ENCODE peak calls at places on chromosomes 12 and 14, in four cellular contexts. One of them, this sample, is unnamed.

GRCh38 chr12:121611306-121611705 is 15.0 kb upstream of the ORAI1 start:
- DNase-seq in K562: peak
- DNase-seq in WTC11: peak
- DNase-seq in GM12878: no peak
- DNase-seq in this sample: no peak

GRCh38 chr12:126171936-126172559 is 1106.8 kb downstream of the AACS start:
- DNase-seq in K562: no peak
- DNase-seq in WTC11: no peak
- DNase-seq in GM12878: no peak
- DNase-seq in this sample: no peak

GRCh38 chr12:52389313-52390207 is 4.1 kb upstream of the KRT84 start:
- DNase-seq in K562: no peak
- DNase-seq in WTC11: no peak
- DNase-seq in GM12878: no peak
- DNase-seq in this sample: no peak

GRCh38 chr12:85299058-85299457 is 19.0 kb downstream of the ALX1 start:
- DNase-seq in K562: no peak
- DNase-seq in WTC11: no peak
- DNase-seq in GM12878: no peak
- DNase-seq in this sample: no peak

GRCh38 chr14:58805605-58806358 is 168.0 kb downstream of the DACT1 start:
- DNase-seq in K562: no peak
- DNase-seq in WTC11: no peak
- DNase-seq in GM12878: no peak
- DNase-seq in this sample: no peak

GRCh38 chr14:80211143-80212024 is at the start of gene DIO2:
- DNase-seq in K562: no peak
- DNase-seq in WTC11: no peak
- DNase-seq in GM12878: no peak
- DNase-seq in this sample: no peak

GRCh38 chr12:16524378-16524777 is 81.6 kb downstream of the LMO3 start:
- DNase-seq in K562: no peak
- DNase-seq in WTC11: no peak
- DNase-seq in GM12878: no peak
- DNase-seq in this sample: no peak

GRCh38 chr12:69497308-69498026 is 27.3 kb downstream of the FRS2 start:
- DNase-seq in K562: no peak
- DNase-seq in WTC11: no peak
- DNase-seq in GM12878: peak
- DNase-seq in this sample: no peak

GRCh38 chr12:86193931-86194330 is 62.3 kb downstream of the MGAT4C start:
- DNase-seq in K562: no peak
- DNase-seq in WTC11: no peak
- DNase-seq in GM12878: no peak
- DNase-seq in this sample: no peak

GRCh38 chr14:57833304-57833703 is 32.6 kb downstream of the SLC35F4 start:
- DNase-seq in K562: no peak
- DNase-seq in WTC11: no peak
- DNase-seq in GM12878: no peak
- DNase-seq in this sample: no peak

GRCh38 chr12:116969615-116970575 is 59.1 kb downstream of the FBXW8 start:
- DNase-seq in K562: no peak
- DNase-seq in WTC11: no peak
- DNase-seq in GM12878: no peak
- DNase-seq in this sample: no peak

GRCh38 chr12:1575799-1576401 is 18.5 kb downstream of the FBXL14 start:
- DNase-seq in K562: no peak
- DNase-seq in WTC11: no peak
- DNase-seq in GM12878: no peak
- DNase-seq in this sample: no peak

GRCh38 chr12:6560501-6561205 is 4.8 kb upstream of the IFFO1 start:
- DNase-seq in K562: no peak
- DNase-seq in WTC11: no peak
- DNase-seq in GM12878: no peak
- DNase-seq in this sample: no peak

GRCh38 chr12:101698782-101699347 is 1.4 kb downstream of the CHPT1 start:
- DNase-seq in K562: peak
- DNase-seq in WTC11: no peak
- DNase-seq in GM12878: no peak
- DNase-seq in this sample: no peak

GRCh38 chr14:89736866-89737265 is 217.7 kb downstream of the EFCAB11 start:
- DNase-seq in K562: no peak
- DNase-seq in WTC11: no peak
- DNase-seq in GM12878: no peak
- DNase-seq in this sample: no peak

GRCh38 chr12:116601524-116601923 is 42.3 kb downstream of the MAP1LC3B2 start:
- DNase-seq in K562: no peak
- DNase-seq in WTC11: no peak
- DNase-seq in GM12878: no peak
- DNase-seq in this sample: no peak

GRCh38 chr14:58177125-58177524 is 22.8 kb upstream of the ACTR10 start:
- DNase-seq in K562: no peak
- DNase-seq in WTC11: no peak
- DNase-seq in GM12878: no peak
- DNase-seq in this sample: no peak

GRCh38 chr14:94500264-94500663 is 9.0 kb downstream of the SERPINA12 start:
- DNase-seq in K562: no peak
- DNase-seq in WTC11: no peak
- DNase-seq in GM12878: no peak
- DNase-seq in this sample: no peak

GRCh38 chr14:94501588-94502516 is 7.4 kb downstream of the SERPINA12 start:
- DNase-seq in K562: no peak
- DNase-seq in WTC11: no peak
- DNase-seq in GM12878: no peak
- DNase-seq in this sample: peak

GRCh38 chr14:94509356-94509755 is at the start of gene SERPINA12:
- DNase-seq in K562: no peak
- DNase-seq in WTC11: no peak
- DNase-seq in GM12878: no peak
- DNase-seq in this sample: no peak

GRCh38 chr14:94505206-94505605 is 4.1 kb downstream of the SERPINA12 start:
- DNase-seq in K562: no peak
- DNase-seq in WTC11: no peak
- DNase-seq in GM12878: no peak
- DNase-seq in this sample: no peak

DNA sequence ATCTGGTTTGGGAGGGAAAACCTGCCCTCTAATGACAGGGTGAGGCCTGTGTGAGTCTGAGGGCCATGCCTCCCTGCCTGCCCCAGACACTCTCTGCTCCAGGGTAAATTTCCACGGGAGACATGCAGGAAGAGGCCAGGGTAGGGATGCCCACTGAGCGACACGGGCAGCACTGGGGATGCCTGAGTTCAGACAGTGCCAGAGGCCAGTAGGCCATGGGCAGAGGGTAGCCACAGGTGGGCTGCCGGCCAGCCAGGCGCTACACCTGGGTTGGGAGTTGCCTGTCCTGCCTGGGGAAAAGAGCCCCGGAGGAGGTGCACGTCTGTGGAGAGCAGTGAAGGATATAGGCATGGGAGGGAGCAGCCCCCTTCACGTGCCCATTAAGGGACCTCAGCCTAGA is 3.6 kb downstream of the SERPINA12 start:
- DNase-seq in K562: no peak
- DNase-seq in WTC11: no peak
- DNase-seq in GM12878: no peak
- DNase-seq in this sample: no peak
- TF ChIP-seq CREM in K562: no peak
- TF ChIP-seq CREM in WTC11: no peak
- TF ChIP-seq CREM in GM12878: no peak
- TF ChIP-seq CREM in this sample: no peak

DNA sequence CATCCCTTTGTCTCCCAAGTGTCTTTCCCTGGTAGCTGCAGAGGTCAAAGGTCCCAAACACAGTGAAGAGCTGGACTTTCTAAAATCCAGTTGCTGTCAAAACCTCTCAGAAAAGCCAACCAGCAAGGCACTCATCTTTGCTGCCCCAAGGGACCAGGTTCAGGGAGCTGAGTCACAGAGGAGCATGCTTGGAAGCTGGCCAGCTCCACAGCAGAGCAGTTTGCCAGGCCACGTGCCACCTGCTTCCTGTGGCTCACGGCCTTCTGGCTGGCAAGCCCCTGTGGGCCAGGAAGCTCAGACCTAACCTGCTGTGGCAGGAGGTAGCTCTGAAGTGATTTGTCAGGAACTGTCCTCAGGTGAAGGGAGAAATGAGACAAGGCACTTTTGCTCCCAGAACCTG is 3.6 kb downstream of the ISCU start:
- DNase-seq in K562: no peak
- DNase-seq in WTC11: no peak
- DNase-seq in GM12878: peak
- DNase-seq in this sample: no peak
- TF ChIP-seq CREM in K562: no peak
- TF ChIP-seq CREM in WTC11: no peak
- TF ChIP-seq CREM in GM12878: no peak
- TF ChIP-seq CREM in this sample: no peak

DNA sequence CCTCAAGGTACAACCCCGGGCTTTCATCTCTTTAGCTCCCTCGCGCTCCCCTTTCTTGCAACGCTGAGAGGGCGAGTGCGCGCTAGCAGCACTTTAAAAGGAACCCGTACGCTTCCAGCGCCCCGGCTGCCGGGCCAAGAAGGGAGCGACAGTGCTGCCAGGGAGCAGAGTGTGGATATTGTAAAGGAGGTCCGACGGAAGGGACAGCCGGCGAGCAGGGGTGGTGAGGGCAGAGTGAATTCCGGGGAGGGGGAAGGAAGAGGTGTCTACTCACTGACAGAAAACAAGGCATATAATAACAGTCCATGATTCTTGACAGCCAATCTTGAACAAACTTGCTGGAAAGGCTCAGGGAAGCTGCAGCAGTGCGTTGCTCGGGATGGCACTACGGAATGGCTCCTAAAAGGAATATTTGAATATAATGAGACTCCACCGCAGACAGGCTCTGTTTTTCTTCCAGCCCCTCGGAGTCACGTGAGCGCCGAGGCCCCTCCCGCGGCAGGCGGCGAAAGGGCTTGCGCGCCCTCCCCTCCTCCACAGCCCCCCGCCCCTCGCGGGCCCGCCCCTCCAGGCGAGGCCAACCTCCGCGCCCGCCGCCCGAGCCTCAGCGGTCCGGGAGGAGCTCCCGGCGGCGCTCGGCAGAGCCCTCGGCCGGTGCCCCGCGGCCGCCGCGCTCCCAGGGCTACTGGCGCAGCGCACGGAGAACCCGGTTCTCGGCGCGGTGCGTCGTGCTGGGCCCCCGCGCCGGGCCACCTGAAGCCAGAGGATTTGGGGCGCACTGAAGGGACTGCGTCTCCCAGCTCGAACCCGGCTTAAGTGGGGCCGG is 3.4 kb downstream of the BMP4 start:
- DNase-seq in K562: peak
- DNase-seq in WTC11: peak
- DNase-seq in GM12878: no peak
- DNase-seq in this sample: peak
- TF ChIP-seq CREM in K562: no peak
- TF ChIP-seq CREM in WTC11: no peak
- TF ChIP-seq CREM in GM12878: no peak
- TF ChIP-seq CREM in this sample: no peak

GRCh38 chr12:45208604-45209487 is 7.0 kb upstream of the ANO6 start:
- DNase-seq in K562: no peak
- DNase-seq in WTC11: no peak
- DNase-seq in GM12878: no peak
- DNase-seq in this sample: peak
- TF ChIP-seq CREM in K562: no peak
- TF ChIP-seq CREM in WTC11: no peak
- TF ChIP-seq CREM in GM12878: no peak
- TF ChIP-seq CREM in this sample: no peak

GRCh38 chr12:95805864-95806669 is 15.5 kb upstream of the NTN4 start:
- DNase-seq in K562: no peak
- DNase-seq in WTC11: no peak
- DNase-seq in GM12878: no peak
- DNase-seq in this sample: no peak
- TF ChIP-seq CREM in K562: no peak
- TF ChIP-seq CREM in WTC11: no peak
- TF ChIP-seq CREM in GM12878: no peak
- TF ChIP-seq CREM in this sample: no peak

GRCh38 chr14:39211109-39211741 is 22.5 kb upstream of the MIA2 start:
- DNase-seq in K562: no peak
- DNase-seq in WTC11: no peak
- DNase-seq in GM12878: no peak
- DNase-seq in this sample: no peak
- TF ChIP-seq CREM in K562: no peak
- TF ChIP-seq CREM in WTC11: no peak
- TF ChIP-seq CREM in GM12878: no peak
- TF ChIP-seq CREM in this sample: no peak

GRCh38 chr12:30753761-30754382 is 879 bp downstream of the CAPRIN2 start:
- DNase-seq in K562: no peak
- DNase-seq in WTC11: no peak
- DNase-seq in GM12878: no peak
- DNase-seq in this sample: no peak
- TF ChIP-seq CREM in K562: no peak
- TF ChIP-seq CREM in WTC11: no peak
- TF ChIP-seq CREM in GM12878: no peak
- TF ChIP-seq CREM in this sample: no peak

GRCh38 chr14:75229576-75229922 is 49.1 kb upstream of the FOS start:
- DNase-seq in K562: peak
- DNase-seq in WTC11: no peak
- DNase-seq in GM12878: no peak
- DNase-seq in this sample: no peak
- TF ChIP-seq CREM in K562: no peak
- TF ChIP-seq CREM in WTC11: no peak
- TF ChIP-seq CREM in GM12878: no peak
- TF ChIP-seq CREM in this sample: no peak